ENCODE peak calls at places on chromosomes 7 and 10, in nine cellular contexts. One of them, this sample, is unnamed.

GRCh38 chr7:111784311-111784710 is 222.0 kb upstream of the IMMP2L start:
- DNase-seq in NCI-H2171: no peak
- DNase-seq in stimulated activated CD8-positive, alpha-beta memory T cell treated with anti-CD3 and anti-CD28 coated beads, Interleukin-7, amount 100 ng/mL, for 48 hours: no peak
- DNase-seq in AML-193: no peak
- DNase-seq in LHCN-M2: no peak
- DNase-seq in NCI-H460: no peak
- DNase-seq in endothelial cell: no peak
- DNase-seq in kidney: no peak
- DNase-seq in A549: no peak
- DNase-seq in this sample: no peak

GRCh38 chr7:51366930-51367613 is 50.5 kb upstream of the COBL start:
- DNase-seq in endothelial cell: peak; percentile 60
- DNase-seq in stimulated activated CD8-positive, alpha-beta memory T cell treated with anti-CD3 and anti-CD28 coated beads, Interleukin-7, amount 100 ng/mL, for 48 hours: no peak
- DNase-seq in kidney: no peak
- DNase-seq in NCI-H460: peak; percentile 27
- DNase-seq in LHCN-M2: peak; percentile 56
- DNase-seq in A549: peak; percentile 84
- DNase-seq in AML-193: peak; percentile 10
- DNase-seq in NCI-H2171: peak; percentile 77
- DNase-seq in this sample: peak; percentile 0

GRCh38 chr10:78838141-78838540 is 230.6 kb upstream of the ZMIZ1 start:
- DNase-seq in kidney: no peak
- DNase-seq in LHCN-M2: no peak
- DNase-seq in NCI-H460: no peak
- DNase-seq in A549: no peak
- DNase-seq in stimulated activated CD8-positive, alpha-beta memory T cell treated with anti-CD3 and anti-CD28 coated beads, Interleukin-7, amount 100 ng/mL, for 48 hours: no peak
- DNase-seq in endothelial cell: no peak
- DNase-seq in NCI-H2171: no peak
- DNase-seq in AML-193: no peak
- DNase-seq in this sample: no peak

GRCh38 chr10:122981066-122981464 is 864 bp downstream of the PSTK start:
- DNase-seq in AML-193: peak; percentile 25
- DNase-seq in endothelial cell: no peak
- DNase-seq in kidney: no peak
- DNase-seq in NCI-H460: peak; percentile 30
- DNase-seq in NCI-H2171: no peak
- DNase-seq in A549: peak; percentile 57
- DNase-seq in stimulated activated CD8-positive, alpha-beta memory T cell treated with anti-CD3 and anti-CD28 coated beads, Interleukin-7, amount 100 ng/mL, for 48 hours: no peak
- DNase-seq in LHCN-M2: peak; percentile 60
- DNase-seq in this sample: no peak

GRCh38 chr10:89250814-89251416 is 660 bp downstream of the LIPA start:
- DNase-seq in AML-193: no peak
- DNase-seq in stimulated activated CD8-positive, alpha-beta memory T cell treated with anti-CD3 and anti-CD28 coated beads, Interleukin-7, amount 100 ng/mL, for 48 hours: no peak
- DNase-seq in endothelial cell: no peak
- DNase-seq in NCI-H460: no peak
- DNase-seq in A549: peak; percentile 13
- DNase-seq in NCI-H2171: no peak
- DNase-seq in kidney: no peak
- DNase-seq in LHCN-M2: no peak
- DNase-seq in this sample: no peak

GRCh38 chr10:52004342-52004949 is 305.1 kb upstream of the CSTF2T start:
- DNase-seq in LHCN-M2: peak; percentile 58
- DNase-seq in stimulated activated CD8-positive, alpha-beta memory T cell treated with anti-CD3 and anti-CD28 coated beads, Interleukin-7, amount 100 ng/mL, for 48 hours: no peak
- DNase-seq in AML-193: no peak
- DNase-seq in NCI-H2171: no peak
- DNase-seq in A549: peak; percentile 38
- DNase-seq in kidney: no peak
- DNase-seq in endothelial cell: peak; percentile 9
- DNase-seq in NCI-H460: peak; percentile 40
- DNase-seq in this sample: no peak

GRCh38 chr10:31700222-31700621 is 228.4 kb downstream of the ARHGAP12 start:
- DNase-seq in AML-193: no peak
- DNase-seq in endothelial cell: peak; percentile 40
- DNase-seq in LHCN-M2: no peak
- DNase-seq in NCI-H2171: no peak
- DNase-seq in stimulated activated CD8-positive, alpha-beta memory T cell treated with anti-CD3 and anti-CD28 coated beads, Interleukin-7, amount 100 ng/mL, for 48 hours: no peak
- DNase-seq in A549: no peak
- DNase-seq in kidney: peak; percentile 73
- DNase-seq in NCI-H460: no peak
- DNase-seq in this sample: no peak

GRCh38 chr7:4681218-4681851 is 760 bp upstream of the FOXK1 start:
- DNase-seq in NCI-H460: no peak
- DNase-seq in A549: no peak
- DNase-seq in kidney: no peak
- DNase-seq in LHCN-M2: no peak
- DNase-seq in NCI-H2171: no peak
- DNase-seq in stimulated activated CD8-positive, alpha-beta memory T cell treated with anti-CD3 and anti-CD28 coated beads, Interleukin-7, amount 100 ng/mL, for 48 hours: no peak
- DNase-seq in AML-193: no peak
- DNase-seq in endothelial cell: no peak
- DNase-seq in this sample: no peak

GRCh38 chr7:40571796-40572195 is 437.0 kb downstream of the SUGCT start:
- DNase-seq in A549: no peak
- DNase-seq in endothelial cell: no peak
- DNase-seq in NCI-H2171: no peak
- DNase-seq in NCI-H460: no peak
- DNase-seq in LHCN-M2: peak; percentile 99
- DNase-seq in AML-193: no peak
- DNase-seq in kidney: no peak
- DNase-seq in stimulated activated CD8-positive, alpha-beta memory T cell treated with anti-CD3 and anti-CD28 coated beads, Interleukin-7, amount 100 ng/mL, for 48 hours: no peak
- DNase-seq in this sample: no peak

GRCh38 chr10:35126062-35126529 is 550 bp upstream of the CREM start:
- DNase-seq in stimulated activated CD8-positive, alpha-beta memory T cell treated with anti-CD3 and anti-CD28 coated beads, Interleukin-7, amount 100 ng/mL, for 48 hours: no peak
- DNase-seq in LHCN-M2: no peak
- DNase-seq in NCI-H460: no peak
- DNase-seq in NCI-H2171: no peak
- DNase-seq in kidney: peak; percentile 76
- DNase-seq in endothelial cell: no peak
- DNase-seq in A549: no peak
- DNase-seq in AML-193: no peak
- DNase-seq in this sample: no peak

GRCh38 chr7:91266067-91266930 is 2.1 kb downstream of the FZD1 start:
- DNase-seq in LHCN-M2: no peak
- DNase-seq in AML-193: no peak
- DNase-seq in endothelial cell: peak; percentile 19
- DNase-seq in NCI-H460: no peak
- DNase-seq in kidney: peak; percentile 80
- DNase-seq in A549: no peak
- DNase-seq in NCI-H2171: no peak
- DNase-seq in stimulated activated CD8-positive, alpha-beta memory T cell treated with anti-CD3 and anti-CD28 coated beads, Interleukin-7, amount 100 ng/mL, for 48 hours: no peak
- DNase-seq in this sample: no peak

GRCh38 chr7:91435386-91436059 is 171.3 kb downstream of the FZD1 start:
- DNase-seq in LHCN-M2: peak; percentile 76
- DNase-seq in endothelial cell: no peak
- DNase-seq in NCI-H2171: peak; percentile 48
- DNase-seq in stimulated activated CD8-positive, alpha-beta memory T cell treated with anti-CD3 and anti-CD28 coated beads, Interleukin-7, amount 100 ng/mL, for 48 hours: no peak
- DNase-seq in AML-193: no peak
- DNase-seq in NCI-H460: no peak
- DNase-seq in A549: no peak
- DNase-seq in kidney: no peak
- DNase-seq in this sample: no peak

This sample was measured in SK-N-MC.